ENCODE peak calls at places on chromosome 21, in four cellular contexts. One of them, this sample, is unnamed.
A peak's percentile ranks its signal among the peaks of the same experiment; 100 is the strongest.

GRCh38 chr21:33655591-33656221 is 13.4 kb downstream of the ITSN1 start:
- DNase-seq in HepG2: no peak
- DNase-seq in K562: peak; percentile 49
- DNase-seq in GM12878: no peak
- DNase-seq in this sample: peak; percentile 91

GRCh38 chr21:46379105-46379504 is 55.1 kb downstream of the PCNT start:
- DNase-seq in K562: no peak
- DNase-seq in GM12878: no peak
- DNase-seq in HepG2: no peak
- DNase-seq in this sample: no peak

GRCh38 chr21:19261731-19262367 is 858.3 kb upstream of the TMPRSS15 start:
- DNase-seq in GM12878: no peak
- DNase-seq in K562: no peak
- DNase-seq in HepG2: no peak
- DNase-seq in this sample: no peak

GRCh38 chr21:31158789-31159581 is 120.7 kb upstream of the KRTAP19-8 start:
- DNase-seq in GM12878: no peak
- DNase-seq in K562: no peak
- DNase-seq in HepG2: no peak
- DNase-seq in this sample: no peak

GRCh38 chr21:15730484-15731242 is 881 bp downstream of the USP25 start:
- DNase-seq in GM12878: no peak
- DNase-seq in K562: peak; percentile 29
- DNase-seq in HepG2: no peak
- DNase-seq in this sample: no peak

GRCh38 chr21:32338209-32338921 is 39.7 kb downstream of the MRAP start:
- DNase-seq in GM12878: no peak
- DNase-seq in HepG2: no peak
- DNase-seq in K562: no peak
- DNase-seq in this sample: no peak

GRCh38 chr21:45598666-45599065 is 44.9 kb upstream of the PCBP3 start:
- DNase-seq in K562: no peak
- DNase-seq in HepG2: no peak
- DNase-seq in GM12878: no peak
- DNase-seq in this sample: no peak

GRCh38 chr21:16775056-16775455 is 737.8 kb upstream of the CXADR start:
- DNase-seq in K562: no peak
- DNase-seq in GM12878: no peak
- DNase-seq in HepG2: no peak
- DNase-seq in this sample: no peak

GRCh38 chr21:31343680-31344480 is at the start of gene TIAM1:
- DNase-seq in K562: no peak
- DNase-seq in HepG2: no peak
- DNase-seq in GM12878: no peak
- DNase-seq in this sample: no peak

GRCh38 chr21:18155508-18156193 is 89.0 kb upstream of the CHODL start:
- DNase-seq in HepG2: no peak
- DNase-seq in K562: no peak
- DNase-seq in GM12878: no peak
- DNase-seq in this sample: no peak

GRCh38 chr21:29347274-29347681 is 48.6 kb downstream of the BACH1 start:
- DNase-seq in HepG2: peak; percentile 27
- DNase-seq in K562: no peak
- DNase-seq in GM12878: no peak
- DNase-seq in this sample: no peak

GRCh38 chr21:15219866-15220265 is 155.1 kb upstream of the NRIP1 start:
- DNase-seq in HepG2: no peak
- DNase-seq in K562: no peak
- DNase-seq in GM12878: no peak
- DNase-seq in this sample: no peak

GRCh38 chr21:27802816-27803475 is 836.1 kb upstream of the ADAMTS5 start:
- DNase-seq in K562: peak; percentile 31
- DNase-seq in HepG2: no peak
- DNase-seq in GM12878: no peak
- DNase-seq in this sample: no peak

GRCh38 chr21:45698493-45698947 is 55.0 kb downstream of the PCBP3 start:
- DNase-seq in K562: no peak
- DNase-seq in HepG2: no peak
- DNase-seq in GM12878: no peak
- DNase-seq in this sample: no peak

GRCh38 chr21:46327711-46328110 is 3.8 kb downstream of the PCNT start:
- DNase-seq in GM12878: no peak
- DNase-seq in K562: no peak
- DNase-seq in HepG2: no peak
- DNase-seq in this sample: no peak

GRCh38 chr21:46385846-46386725 is 62.1 kb downstream of the PCNT start:
- DNase-seq in GM12878: no peak
- DNase-seq in K562: no peak
- DNase-seq in HepG2: no peak
- DNase-seq in this sample: no peak

GRCh38 chr21:16102113-16102512 is 372.3 kb downstream of the USP25 start:
- DNase-seq in HepG2: no peak
- DNase-seq in K562: no peak
- DNase-seq in GM12878: no peak
- DNase-seq in this sample: no peak

GRCh38 chr21:29677326-29677725 is 262.5 kb downstream of the GRIK1 start:
- DNase-seq in GM12878: no peak
- DNase-seq in K562: no peak
- DNase-seq in HepG2: no peak
- DNase-seq in this sample: no peak

GRCh38 chr21:16116798-16117197 is 387.0 kb downstream of the USP25 start:
- DNase-seq in GM12878: no peak
- DNase-seq in HepG2: no peak
- DNase-seq in K562: no peak
- DNase-seq in this sample: no peak

GRCh38 chr21:31900121-31900895 is 27.5 kb downstream of the HUNK start:
- DNase-seq in GM12878: no peak
- DNase-seq in HepG2: peak; percentile 99
- DNase-seq in K562: no peak
- DNase-seq in this sample: peak; percentile 16

GRCh38 chr21:32921632-32922230 is 104.0 kb upstream of the OLIG2 start:
- DNase-seq in HepG2: no peak
- DNase-seq in GM12878: no peak
- DNase-seq in K562: peak; percentile 67
- DNase-seq in this sample: peak; percentile 12

GRCh38 chr21:45427331-45428271 is 22.6 kb downstream of the COL18A1 start:
- DNase-seq in K562: peak; percentile 83
- DNase-seq in GM12878: no peak
- DNase-seq in HepG2: peak; percentile 93
- DNase-seq in this sample: peak; percentile 92

GRCh38 chr21:45154511-45155508 is 80.4 kb downstream of the ADARB1 start:
- DNase-seq in K562: no peak
- DNase-seq in HepG2: no peak
- DNase-seq in GM12878: no peak
- DNase-seq in this sample: no peak

GRCh38 chr21:44765231-44766013 is 36.2 kb downstream of the UBE2G2 start:
- DNase-seq in HepG2: no peak
- DNase-seq in GM12878: no peak
- DNase-seq in K562: peak; percentile 88
- DNase-seq in this sample: no peak

GRCh38 chr21:29077651-29078090 is 4.2 kb upstream of the CCT8 start:
- DNase-seq in GM12878: peak; percentile 45
- DNase-seq in K562: no peak
- DNase-seq in HepG2: no peak
- DNase-seq in this sample: peak; percentile 28

GRCh38 chr21:32207096-32207716 is 71.6 kb downstream of the MIS18A start:
- DNase-seq in HepG2: no peak
- DNase-seq in GM12878: no peak
- DNase-seq in K562: no peak
- DNase-seq in this sample: no peak

GRCh38 chr21:45169001-45169400 is 94.6 kb downstream of the ADARB1 start:
- DNase-seq in GM12878: no peak
- DNase-seq in K562: no peak
- DNase-seq in HepG2: no peak
- DNase-seq in this sample: no peak

GRCh38 chr21:33825898-33826297 is 89.7 kb downstream of the ATP5PO start:
- DNase-seq in HepG2: no peak
- DNase-seq in K562: no peak
- DNase-seq in GM12878: no peak
- DNase-seq in this sample: no peak

DNA sequence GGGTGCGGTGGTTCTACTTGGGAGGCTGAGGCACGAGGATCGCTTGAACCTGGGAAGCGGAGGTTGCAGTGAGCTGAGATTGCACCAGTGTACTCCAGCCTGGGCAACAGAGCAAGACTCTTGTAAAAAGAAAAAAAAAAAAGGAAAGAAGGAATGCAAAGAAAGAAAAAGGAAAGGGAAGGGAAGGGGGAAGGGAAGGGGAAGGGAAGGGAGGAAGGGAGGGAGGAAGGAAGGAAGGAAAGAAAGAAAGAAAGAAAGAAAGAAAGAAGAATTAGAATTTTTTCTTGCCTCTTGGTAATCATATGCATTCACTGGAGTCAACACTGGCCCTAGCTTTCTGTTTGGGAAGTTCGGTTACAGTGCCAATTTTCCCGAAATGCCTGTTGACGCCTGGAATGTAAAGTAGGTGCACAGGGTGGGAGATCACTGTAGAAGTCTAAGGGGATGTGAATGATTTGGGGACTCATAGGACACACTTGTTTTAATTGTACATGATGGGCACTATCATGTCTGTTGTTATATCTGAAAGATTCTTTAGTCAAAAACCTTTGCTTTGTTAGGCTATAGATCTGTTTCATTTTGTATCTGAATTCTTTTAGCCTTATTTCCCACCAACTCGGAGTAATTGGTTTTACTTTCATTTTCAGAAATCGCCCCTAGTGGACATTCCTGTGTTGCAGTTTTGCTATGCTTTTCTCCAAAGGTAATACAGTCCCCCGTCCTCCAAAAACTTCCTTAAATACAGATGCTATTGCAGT is 59.8 kb upstream of the MORC3 start:
- DNase-seq in HepG2: peak; percentile 55
- DNase-seq in K562: peak; percentile 63
- DNase-seq in GM12878: peak; percentile 53
- DNase-seq in this sample: peak; percentile 46
- TF ChIP-seq SMC3 in HepG2: no peak
- TF ChIP-seq SMC3 in K562: no peak
- TF ChIP-seq SMC3 in GM12878: peak; percentile 29
- TF ChIP-seq SMC3 in this sample: no peak

GRCh38 chr21:34845521-34846213 is 176.9 kb downstream of the CLIC6 start:
- DNase-seq in K562: no peak
- DNase-seq in GM12878: peak; percentile 60
- DNase-seq in HepG2: no peak
- DNase-seq in this sample: no peak

GRCh38 chr21:34846214-34846575 is 177.4 kb downstream of the CLIC6 start:
- DNase-seq in HepG2: no peak
- DNase-seq in K562: no peak
- DNase-seq in GM12878: no peak
- DNase-seq in this sample: no peak

GRCh38 chr21:34843562-34843961 is 174.8 kb downstream of the CLIC6 start:
- DNase-seq in K562: no peak
- DNase-seq in GM12878: no peak
- DNase-seq in HepG2: no peak
- DNase-seq in this sample: no peak

GRCh38 chr21:34844924-34845238 is 176.1 kb downstream of the CLIC6 start:
- DNase-seq in GM12878: no peak
- DNase-seq in HepG2: no peak
- DNase-seq in K562: no peak
- DNase-seq in this sample: no peak

GRCh38 chr21:34844033-34844923 is 175.5 kb downstream of the CLIC6 start:
- DNase-seq in HepG2: no peak
- DNase-seq in GM12878: no peak
- DNase-seq in K562: no peak
- DNase-seq in this sample: no peak
- TF ChIP-seq MYC in HepG2: no peak
- TF ChIP-seq MYC in GM12878: no peak
- TF ChIP-seq MYC in K562: no peak
- TF ChIP-seq MYC in this sample: no peak

GRCh38 chr21:38831526-38832467 is 26.1 kb downstream of the ETS2 start:
- DNase-seq in K562: no peak
- DNase-seq in HepG2: peak; percentile 91
- DNase-seq in GM12878: peak; percentile 40
- DNase-seq in this sample: peak; percentile 76
- TF ChIP-seq SMC3 in K562: no peak
- TF ChIP-seq SMC3 in HepG2: no peak
- TF ChIP-seq SMC3 in GM12878: no peak
- TF ChIP-seq SMC3 in this sample: no peak

GRCh38 chr21:42440187-42440792 is 36.6 kb downstream of the UBASH3A start:
- DNase-seq in GM12878: peak; percentile 70
- DNase-seq in HepG2: no peak
- DNase-seq in K562: no peak
- DNase-seq in this sample: no peak
- TF ChIP-seq MYC in GM12878: no peak
- TF ChIP-seq MYC in HepG2: no peak
- TF ChIP-seq MYC in K562: no peak
- TF ChIP-seq MYC in this sample: no peak

DNA sequence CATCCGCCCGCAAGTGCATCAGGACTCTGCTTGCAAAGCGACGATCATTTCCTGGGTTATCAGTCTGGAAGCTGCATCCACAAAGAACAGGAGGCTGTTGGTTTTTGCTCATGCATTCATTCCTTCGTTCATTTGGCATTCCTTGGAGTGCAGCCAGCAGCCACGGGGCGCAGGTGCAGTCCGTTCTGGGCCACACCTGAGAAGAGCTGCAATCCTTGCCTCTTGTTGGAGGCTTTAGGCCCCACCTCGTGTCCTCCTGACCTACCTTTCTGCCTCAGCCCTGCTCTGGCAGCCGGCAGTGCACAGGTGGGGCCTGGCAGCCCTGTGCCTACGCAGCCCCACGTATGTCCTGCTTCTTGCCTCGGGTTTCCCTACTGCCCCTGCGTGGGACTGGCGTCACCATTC is 19.6 kb upstream of the C2CD2 start:
- DNase-seq in GM12878: no peak
- DNase-seq in HepG2: no peak
- DNase-seq in K562: no peak
- DNase-seq in this sample: no peak
- TF ChIP-seq SMC3 in GM12878: no peak
- TF ChIP-seq SMC3 in HepG2: no peak
- TF ChIP-seq SMC3 in K562: no peak
- TF ChIP-seq SMC3 in this sample: no peak